ENCODE peak calls at places on chromosome 4, in nine cellular contexts. One of them, this sample, is unnamed.

GRCh38 chr4:77022581-77023133 is 53.1 kb downstream of the CCNI start:
- DNase-seq in right atrium auricular region: no peak
- DNase-seq in mammary epithelial cell: no peak
- DNase-seq in astrocyte: peak; percentile 87
- DNase-seq in A549: no peak
- DNase-seq in upper lobe of left lung: no peak
- DNase-seq in Panc1: no peak
- DNase-seq in fibroblast of lung: peak; percentile 89
- DNase-seq in OCI-LY7: no peak
- DNase-seq in this sample: no peak

GRCh38 chr4:110508827-110509446 is 33.0 kb downstream of the ENPEP start:
- DNase-seq in Panc1: no peak
- DNase-seq in OCI-LY7: no peak
- DNase-seq in A549: peak; percentile 17
- DNase-seq in upper lobe of left lung: no peak
- DNase-seq in fibroblast of lung: peak; percentile 40
- DNase-seq in mammary epithelial cell: peak; percentile 8
- DNase-seq in right atrium auricular region: no peak
- DNase-seq in astrocyte: no peak
- DNase-seq in this sample: peak; percentile 15

GRCh38 chr4:173014113-173014558 is 154.5 kb upstream of the GALNT7 start:
- DNase-seq in astrocyte: peak; percentile 77
- DNase-seq in Panc1: no peak
- DNase-seq in OCI-LY7: peak; percentile 24
- DNase-seq in fibroblast of lung: peak; percentile 85
- DNase-seq in mammary epithelial cell: peak; percentile 68
- DNase-seq in A549: peak; percentile 70
- DNase-seq in right atrium auricular region: no peak
- DNase-seq in upper lobe of left lung: no peak
- DNase-seq in this sample: no peak

GRCh38 chr4:186738421-186738820 is 14.8 kb upstream of the FAT1 start:
- DNase-seq in mammary epithelial cell: no peak
- DNase-seq in upper lobe of left lung: no peak
- DNase-seq in OCI-LY7: no peak
- DNase-seq in astrocyte: no peak
- DNase-seq in right atrium auricular region: no peak
- DNase-seq in fibroblast of lung: no peak
- DNase-seq in A549: no peak
- DNase-seq in Panc1: no peak
- DNase-seq in this sample: no peak

GRCh38 chr4:67714248-67714583 is 13.3 kb upstream of the UBA6 start:
- DNase-seq in fibroblast of lung: no peak
- DNase-seq in OCI-LY7: no peak
- DNase-seq in mammary epithelial cell: no peak
- DNase-seq in Panc1: no peak
- DNase-seq in A549: peak; percentile 36
- DNase-seq in astrocyte: no peak
- DNase-seq in right atrium auricular region: no peak
- DNase-seq in upper lobe of left lung: no peak
- DNase-seq in this sample: peak; percentile 54

GRCh38 chr4:142316913-142317312 is 529.2 kb downstream of the INPP4B start:
- DNase-seq in mammary epithelial cell: no peak
- DNase-seq in right atrium auricular region: no peak
- DNase-seq in OCI-LY7: no peak
- DNase-seq in fibroblast of lung: no peak
- DNase-seq in Panc1: no peak
- DNase-seq in astrocyte: no peak
- DNase-seq in upper lobe of left lung: no peak
- DNase-seq in A549: no peak
- DNase-seq in this sample: no peak

GRCh38 chr4:110631582-110632505 is 9.0 kb upstream of the PITX2 start:
- DNase-seq in mammary epithelial cell: peak; percentile 56
- DNase-seq in fibroblast of lung: peak; percentile 70
- DNase-seq in upper lobe of left lung: peak; percentile 64
- DNase-seq in OCI-LY7: peak; percentile 83
- DNase-seq in astrocyte: peak; percentile 58
- DNase-seq in A549: peak; percentile 82
- DNase-seq in Panc1: peak; percentile 15
- DNase-seq in right atrium auricular region: no peak
- DNase-seq in this sample: no peak

GRCh38 chr4:84622959-84623358 is 40.0 kb downstream of the CDS1 start:
- DNase-seq in right atrium auricular region: no peak
- DNase-seq in Panc1: no peak
- DNase-seq in A549: no peak
- DNase-seq in astrocyte: no peak
- DNase-seq in mammary epithelial cell: no peak
- DNase-seq in OCI-LY7: no peak
- DNase-seq in upper lobe of left lung: no peak
- DNase-seq in fibroblast of lung: peak; percentile 12
- DNase-seq in this sample: no peak

GRCh38 chr4:84502955-84503373 is 3.9 kb upstream of the NKX6-1 start:
- DNase-seq in mammary epithelial cell: no peak
- DNase-seq in OCI-LY7: no peak
- DNase-seq in fibroblast of lung: no peak
- DNase-seq in A549: no peak
- DNase-seq in right atrium auricular region: no peak
- DNase-seq in astrocyte: no peak
- DNase-seq in Panc1: no peak
- DNase-seq in upper lobe of left lung: no peak
- DNase-seq in this sample: no peak

GRCh38 chr4:88674565-88674964 is 23.1 kb downstream of the NAP1L5 start:
- DNase-seq in A549: no peak
- DNase-seq in astrocyte: peak; percentile 61
- DNase-seq in Panc1: no peak
- DNase-seq in right atrium auricular region: no peak
- DNase-seq in fibroblast of lung: peak; percentile 69
- DNase-seq in mammary epithelial cell: peak; percentile 16
- DNase-seq in upper lobe of left lung: no peak
- DNase-seq in OCI-LY7: no peak
- DNase-seq in this sample: no peak

GRCh38 chr4:88673886-88674285 is 23.7 kb downstream of the NAP1L5 start:
- DNase-seq in A549: no peak
- DNase-seq in upper lobe of left lung: no peak
- DNase-seq in fibroblast of lung: no peak
- DNase-seq in OCI-LY7: no peak
- DNase-seq in mammary epithelial cell: no peak
- DNase-seq in right atrium auricular region: no peak
- DNase-seq in astrocyte: no peak
- DNase-seq in Panc1: no peak
- DNase-seq in this sample: no peak

GRCh38 chr4:88674989-88675388 is 22.6 kb downstream of the NAP1L5 start:
- DNase-seq in right atrium auricular region: no peak
- DNase-seq in mammary epithelial cell: peak; percentile 5
- DNase-seq in upper lobe of left lung: no peak
- DNase-seq in Panc1: no peak
- DNase-seq in astrocyte: peak; percentile 58
- DNase-seq in OCI-LY7: no peak
- DNase-seq in fibroblast of lung: peak; percentile 69
- DNase-seq in A549: no peak
- DNase-seq in this sample: no peak

GRCh38 chr4:88675543-88675942 is 22.1 kb downstream of the NAP1L5 start:
- DNase-seq in A549: no peak
- DNase-seq in mammary epithelial cell: no peak
- DNase-seq in Panc1: no peak
- DNase-seq in OCI-LY7: no peak
- DNase-seq in right atrium auricular region: no peak
- DNase-seq in astrocyte: peak; percentile 78
- DNase-seq in upper lobe of left lung: no peak
- DNase-seq in fibroblast of lung: peak; percentile 79
- DNase-seq in this sample: no peak

DNA sequence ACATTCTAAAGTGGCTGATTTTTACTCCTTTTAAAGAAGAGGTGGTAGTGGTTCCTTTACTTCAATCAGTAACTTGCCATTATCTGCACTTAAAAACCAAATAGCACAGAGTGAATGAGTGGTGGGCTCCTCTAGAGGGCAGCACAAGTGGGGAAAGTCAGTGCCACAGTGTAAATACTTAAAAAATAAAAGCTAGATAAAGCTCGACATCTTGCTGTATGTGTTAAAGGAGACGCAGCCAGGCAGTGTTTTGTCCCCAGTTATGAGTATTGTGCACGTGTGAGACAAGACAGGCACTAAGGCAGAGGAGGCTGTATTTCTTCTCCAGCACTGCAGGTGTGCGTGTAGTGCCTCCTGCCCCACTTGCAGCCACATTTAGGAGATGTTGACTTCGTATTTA is 24.6 kb downstream of the NAP1L5 start:
- DNase-seq in upper lobe of left lung: no peak
- DNase-seq in mammary epithelial cell: peak; percentile 10
- DNase-seq in A549: peak; percentile 30
- DNase-seq in astrocyte: no peak
- DNase-seq in OCI-LY7: peak; percentile 32
- DNase-seq in fibroblast of lung: peak; percentile 30
- DNase-seq in Panc1: no peak
- DNase-seq in right atrium auricular region: no peak
- DNase-seq in this sample: no peak
- TF ChIP-seq CTCF in upper lobe of left lung: peak; percentile 30
- TF ChIP-seq CTCF in mammary epithelial cell: peak; percentile 50
- TF ChIP-seq CTCF in A549: peak; percentile 51
- TF ChIP-seq CTCF in astrocyte: peak; percentile 79
- TF ChIP-seq CTCF in OCI-LY7: peak; percentile 83
- TF ChIP-seq CTCF in fibroblast of lung: peak; percentile 53
- TF ChIP-seq CTCF in Panc1: peak; percentile 67
- TF ChIP-seq CTCF in right atrium auricular region: peak; percentile 36
- TF ChIP-seq CTCF in this sample: peak; percentile 63

DNA sequence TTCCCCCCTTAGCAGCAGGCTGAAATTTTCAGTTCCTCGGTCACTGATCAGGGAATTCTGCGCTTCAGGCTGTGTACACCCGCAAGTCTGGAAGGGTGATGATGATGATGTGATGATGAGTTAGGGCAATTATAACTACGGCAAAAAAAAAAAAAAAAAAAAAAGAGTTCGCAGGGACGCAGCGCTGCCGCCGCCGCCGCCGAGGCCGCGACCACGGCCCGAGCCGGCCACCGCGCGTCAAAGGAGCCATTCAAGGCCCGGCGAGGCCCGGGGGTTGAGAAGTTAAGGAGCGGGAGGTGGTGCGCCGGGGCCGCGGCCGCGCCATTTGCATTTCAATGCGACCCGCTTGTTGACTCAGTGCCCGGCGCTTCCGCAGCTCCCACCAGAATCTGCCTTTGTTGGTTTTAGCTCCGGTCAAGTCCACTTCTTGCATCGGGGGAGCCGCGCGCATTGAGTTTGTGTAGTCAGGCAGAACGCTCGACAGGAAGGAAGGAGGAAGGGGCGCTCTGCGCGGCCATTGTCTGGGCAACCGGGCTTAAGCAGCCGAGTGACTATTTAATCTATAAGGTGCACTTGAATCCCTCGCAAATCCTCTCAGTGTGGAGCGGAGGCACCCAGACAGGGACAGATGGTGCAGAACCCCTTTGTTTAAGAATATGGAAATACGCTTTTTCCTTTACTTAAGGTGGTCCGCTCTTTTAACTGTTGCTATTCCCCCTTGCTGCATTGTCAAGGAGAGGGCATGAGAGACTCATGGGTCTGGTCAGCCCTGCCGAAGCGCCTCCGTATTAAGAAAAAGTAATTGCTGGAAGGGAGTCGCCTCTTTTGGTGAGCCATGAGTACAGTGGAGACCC is 109.1 kb downstream of the SPRY1 start:
- DNase-seq in astrocyte: peak; percentile 68
- DNase-seq in Panc1: no peak
- DNase-seq in right atrium auricular region: peak; percentile 66
- DNase-seq in upper lobe of left lung: peak; percentile 36
- DNase-seq in mammary epithelial cell: no peak
- DNase-seq in A549: peak; percentile 49
- DNase-seq in OCI-LY7: peak; percentile 95
- DNase-seq in fibroblast of lung: peak; percentile 79
- DNase-seq in this sample: peak; percentile 80
- H3K4me3 ChIP-seq in astrocyte: peak overlapping the region; percentile 82
- H3K4me3 ChIP-seq in Panc1: peak overlapping the region; percentile 54
- H3K4me3 ChIP-seq in right atrium auricular region: peak overlapping the region; percentile 60
- H3K4me3 ChIP-seq in upper lobe of left lung: peak overlapping the region; percentile 60
- H3K4me3 ChIP-seq in mammary epithelial cell: peak overlapping the region; percentile 17
- H3K4me3 ChIP-seq in A549: peak overlapping the region; percentile 52
- H3K4me3 ChIP-seq in OCI-LY7: peak overlapping the region; percentile 66
- H3K4me3 ChIP-seq in fibroblast of lung: peak overlapping the region; percentile 60
- H3K4me3 ChIP-seq in this sample: peak overlapping the region; percentile 40

DNA sequence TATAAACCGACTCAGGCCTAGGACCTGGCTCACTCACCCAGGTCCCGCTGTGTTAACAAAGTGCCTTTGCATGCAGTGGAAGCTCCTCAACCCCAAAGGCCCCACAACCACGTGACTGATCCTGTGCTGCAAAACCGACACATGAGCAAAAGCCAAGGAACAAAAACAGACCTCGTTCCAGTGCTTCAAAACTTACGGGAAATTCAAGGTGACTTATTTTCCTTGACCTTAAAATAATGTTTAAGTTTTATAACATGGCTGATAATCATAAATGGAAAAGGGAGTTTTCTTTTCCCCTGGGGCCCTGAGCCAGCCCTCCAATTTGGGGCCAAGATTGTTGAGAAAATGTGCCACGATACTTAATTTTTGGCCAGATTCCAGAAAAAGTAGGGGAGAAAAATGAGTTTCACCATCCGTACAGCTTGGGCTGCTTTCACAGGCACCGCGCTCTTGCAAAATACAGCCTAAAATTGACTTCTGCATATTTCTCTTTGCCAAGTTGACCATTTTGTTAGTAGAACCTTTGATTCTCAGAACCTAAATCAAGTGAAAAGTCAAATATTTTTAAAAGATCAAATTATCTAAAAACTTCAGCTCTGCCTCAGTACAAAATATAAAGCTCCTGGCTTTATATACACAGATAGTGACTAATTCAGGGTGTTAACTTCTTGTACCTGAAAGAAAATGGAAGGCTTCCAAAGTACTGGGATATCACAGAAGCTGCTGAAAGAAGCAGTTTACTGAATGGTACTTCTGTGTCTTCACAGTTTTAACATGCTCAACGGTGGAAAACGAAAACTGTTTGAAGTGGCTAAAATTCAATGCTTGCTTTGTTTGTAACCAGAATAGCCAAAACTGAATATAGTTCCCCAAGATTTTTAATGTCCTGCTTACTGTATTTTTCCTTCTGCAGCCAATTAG is 93.8 kb downstream of the APBB2 start:
- DNase-seq in A549: no peak
- DNase-seq in mammary epithelial cell: peak; percentile 45
- DNase-seq in right atrium auricular region: peak; percentile 69
- DNase-seq in OCI-LY7: no peak
- DNase-seq in astrocyte: peak; percentile 48
- DNase-seq in Panc1: no peak
- DNase-seq in upper lobe of left lung: peak; percentile 76
- DNase-seq in fibroblast of lung: peak; percentile 65
- DNase-seq in this sample: no peak
- H3K4me1 ChIP-seq in A549: peaks cover 10% of the 10 kb centered on the region
- H3K4me1 ChIP-seq in mammary epithelial cell: peaks cover 34% of the 10 kb centered on the region
- H3K4me1 ChIP-seq in right atrium auricular region: peaks cover 30% of the 10 kb centered on the region
- H3K4me1 ChIP-seq in OCI-LY7: no peaks in the 10 kb centered on the region
- H3K4me1 ChIP-seq in astrocyte: peaks cover 15% of the 10 kb centered on the region
- H3K4me1 ChIP-seq in Panc1: peaks cover 3% of the 10 kb centered on the region
- H3K4me1 ChIP-seq in upper lobe of left lung: peaks cover 29% of the 10 kb centered on the region
- H3K4me1 ChIP-seq in fibroblast of lung: peaks cover 5% of the 10 kb centered on the region
- H3K4me1 ChIP-seq in this sample: peaks cover 56% of the 10 kb centered on the region

DNA sequence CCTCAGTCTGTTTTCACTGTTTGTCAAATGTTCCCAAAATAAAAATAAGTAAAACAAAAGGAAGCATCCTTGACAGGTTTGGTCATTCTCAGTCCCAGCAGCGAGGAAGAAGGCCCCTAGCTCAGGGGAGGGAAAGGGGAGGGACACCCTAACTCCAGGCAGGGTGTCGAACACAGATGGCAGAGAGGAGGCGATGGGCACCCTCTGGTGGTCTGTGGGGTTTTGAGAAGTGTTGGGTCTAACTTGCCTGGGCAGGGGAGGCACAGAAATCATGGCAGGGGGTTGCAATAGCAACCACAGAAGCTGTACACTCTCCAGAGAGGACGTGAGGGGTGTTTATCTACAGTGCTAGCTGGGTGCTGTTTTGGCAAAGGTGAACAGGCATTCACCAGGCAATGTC is 229.8 kb upstream of the SFRP2 start:
- DNase-seq in upper lobe of left lung: no peak
- DNase-seq in Panc1: no peak
- DNase-seq in astrocyte: no peak
- DNase-seq in mammary epithelial cell: no peak
- DNase-seq in OCI-LY7: no peak
- DNase-seq in fibroblast of lung: no peak
- DNase-seq in right atrium auricular region: no peak
- DNase-seq in A549: no peak
- DNase-seq in this sample: peak; percentile 3
- TF ChIP-seq CTCF in upper lobe of left lung: no peak
- TF ChIP-seq CTCF in Panc1: no peak
- TF ChIP-seq CTCF in astrocyte: no peak
- TF ChIP-seq CTCF in mammary epithelial cell: no peak
- TF ChIP-seq CTCF in OCI-LY7: peak; percentile 22
- TF ChIP-seq CTCF in fibroblast of lung: no peak
- TF ChIP-seq CTCF in right atrium auricular region: no peak
- TF ChIP-seq CTCF in A549: no peak
- TF ChIP-seq CTCF in this sample: no peak